ENCODE peak calls at places on chromosomes 2 and 18, in six cellular contexts. G, E, T, Z, S and O are unnamed samples. For H3K4me1, the result is how much of the 10 kb centered on the place peaks cover.

GRCh38 chr2:59627599-59627998 is 925.9 kb downstream of the BCL11A start:
- DNase-seq in Z (no peak), G (no peak), E (no peak), T (no peak), S (no peak), O (no peak)

GRCh38 chr18:26405190-26405781 is 143.1 kb downstream of the KCTD1 start:
- DNase-seq in T (peak), S (peak), Z (peak), E (no peak), G (peak), O (no peak)

GRCh38 chr2:64400103-64400728 is 53.7 kb upstream of the LGALSL start:
- DNase-seq in S (no peak), Z (no peak), G (peak), T (no peak), E (no peak), O (no peak)

GRCh38 chr18:72819050-72819449 is 48.7 kb downstream of the NETO1 start:
- DNase-seq in T (no peak), G (no peak), Z (no peak), E (no peak), S (no peak), O (no peak)

GRCh38 chr2:239763433-239764097 is 261.6 kb downstream of the NDUFA10 start:
- DNase-seq in Z (no peak), T (no peak), E (no peak), S (no peak), G (no peak), O (peak)

GRCh38 chr2:186852508-186852907 is 3.5 kb upstream of the ZSWIM2 start:
- DNase-seq in E (no peak), G (no peak), S (no peak), Z (no peak), T (no peak), O (no peak)

GRCh38 chr2:220188031-220188430 is 560.6 kb downstream of the SLC4A3 start:
- DNase-seq in T (no peak), S (no peak), Z (no peak), E (no peak), G (no peak), O (no peak)

GRCh38 chr2:232781765-232782164 is 5.4 kb upstream of the KCNJ13 start:
- DNase-seq in Z (no peak), E (no peak), T (no peak), S (no peak), G (peak), O (no peak)

GRCh38 chr18:61132036-61132435 is 201.2 kb upstream of the CDH20 start:
- DNase-seq in E (no peak), G (no peak), T (no peak), Z (no peak), S (no peak), O (no peak)

GRCh38 chr2:36800381-36800780 is 103.9 kb downstream of the VIT start:
- DNase-seq in Z (no peak), S (no peak), G (no peak), E (peak), T (no peak), O (no peak)

GRCh38 chr2:11814979-11815510 is 68.6 kb downstream of the LPIN1 start:
- DNase-seq in Z (no peak), G (no peak), S (no peak), E (no peak), T (no peak), O (no peak)

GRCh38 chr2:233063976-233064411 is 3.9 kb downstream of the INPP5D start:
- DNase-seq in G (no peak), Z (no peak), S (no peak), T (no peak), E (no peak), O (no peak)

GRCh38 chr2:205775091-205775876 is 93.0 kb downstream of the NRP2 start:
- DNase-seq in E (no peak), Z (no peak), S (no peak), T (no peak), G (no peak), O (no peak)

GRCh38 chr2:105399207-105399861 is 483 bp upstream of the FHL2 start:
- DNase-seq in E (no peak), G (no peak), S (no peak), T (no peak), Z (no peak), O (no peak)

GRCh38 chr2:28032816-28033215 is 142.3 kb downstream of the BABAM2 start:
- DNase-seq in Z (no peak), G (no peak), S (no peak), E (no peak), T (no peak), O (no peak)

GRCh38 chr2:187037310-187037709 is 188.3 kb upstream of the ZSWIM2 start:
- DNase-seq in S (no peak), G (no peak), T (no peak), Z (no peak), E (no peak), O (no peak)

GRCh38 chr2:102509749-102510148 is 36.7 kb downstream of the SLC9A4 start:
- DNase-seq in T (no peak), Z (no peak), S (no peak), E (no peak), G (no peak), O (no peak)

GRCh38 chr2:102677219-102678215 is 58.2 kb downstream of the SLC9A2 start:
- DNase-seq in S (no peak), G (no peak), E (no peak), T (no peak), Z (no peak), O (no peak)

GRCh38 chr2:48529676-48530032 is 300 bp upstream of the STON1 start:
- DNase-seq in E (no peak), Z (no peak), G (no peak), S (no peak), T (no peak), O (no peak)

GRCh38 chr2:217993817-217994459 is 8.9 kb downstream of the TNS1 start:
- DNase-seq in T (peak), Z (peak), G (peak), E (peak), S (peak), O (no peak)

GRCh38 chr2:12303181-12304030 is 413.3 kb upstream of the TRIB2 start:
- DNase-seq in S (no peak), T (no peak), E (peak), Z (no peak), G (no peak), O (no peak)

GRCh38 chr2:54042341-54042740 is 71.5 kb upstream of the PSME4 start:
- DNase-seq in E (no peak), S (no peak), T (no peak), Z (no peak), G (no peak), O (no peak)

GRCh38 chr2:20484810-20485611 is 38.1 kb downstream of the RHOB start:
- DNase-seq in G (no peak), E (no peak), T (no peak), S (no peak), Z (no peak), O (peak)

GRCh38 chr18:79863161-79863945 is 65.6 kb downstream of the KCNG2 start:
- DNase-seq in Z (peak), S (no peak), E (no peak), G (no peak), T (no peak), O (no peak)

GRCh38 chr2:740446-741293 is 63.5 kb upstream of the TMEM18 start:
- DNase-seq in E (peak), Z (peak), G (peak), S (peak), T (peak), O (peak)

GRCh38 chr2:118527571-118527970 is 319.9 kb downstream of the EN1 start:
- DNase-seq in T (no peak), G (no peak), E (no peak), S (no peak), Z (no peak), O (no peak)

GRCh38 chr2:209974566-209974965 is 27.9 kb upstream of the RPE start:
- DNase-seq in Z (no peak), E (no peak), S (no peak), T (no peak), G (no peak), O (no peak)

GRCh38 chr2:23901966-23902942 is 24.7 kb downstream of the ATAD2B start:
- DNase-seq in S (no peak), E (no peak), Z (no peak), G (no peak), T (no peak), O (no peak)

GRCh38 chr2:216572582-216573578 is 60.3 kb upstream of the IGFBP2 start:
- DNase-seq in S (peak), T (peak), Z (no peak), G (peak), E (no peak), O (peak)

GRCh38 chr2:216842634-216843033 is 17.2 kb downstream of the TNP1 start:
- DNase-seq in T (peak), Z (peak), E (no peak), G (peak), S (peak), O (no peak)

GRCh38 chr2:53362934-53363333 is 404.7 kb upstream of the CHAC2 start:
- DNase-seq in E (no peak), T (no peak), G (no peak), Z (no peak), S (no peak), O (no peak)

GRCh38 chr18:28091197-28091596 is 85.7 kb downstream of the CDH2 start:
- DNase-seq in S (no peak), G (no peak), Z (no peak), E (no peak), T (no peak), O (no peak)

GRCh38 chr2:156065912-156066311 is 266.6 kb downstream of the NR4A2 start:
- DNase-seq in Z (no peak), S (no peak), T (no peak), G (no peak), E (no peak), O (no peak)

GRCh38 chr2:10800163-10800562 is 12.4 kb downstream of the PDIA6 start:
- DNase-seq in T (no peak), E (no peak), Z (no peak), S (no peak), G (no peak), O (no peak)

GRCh38 chr2:9167718-9168657 is 38.6 kb upstream of the ASAP2 start:
- DNase-seq in E (no peak), Z (no peak), T (no peak), G (no peak), S (no peak), O (no peak)

GRCh38 chr2:48849770-48850169 is 94.2 kb upstream of the LHCGR start:
- DNase-seq in T (no peak), G (no peak), S (no peak), E (no peak), Z (no peak), O (no peak)

GRCh38 chr2:172102159-172102857 is 392 bp downstream of the DLX2 start:
- DNase-seq in E (no peak), G (no peak), S (no peak), T (no peak), Z (no peak), O (no peak)
- H3K4me1 ChIP-seq in E (half or more), G (half or more), S (half or more), T (half or more), Z (half or more), O (half or more)

DNA sequence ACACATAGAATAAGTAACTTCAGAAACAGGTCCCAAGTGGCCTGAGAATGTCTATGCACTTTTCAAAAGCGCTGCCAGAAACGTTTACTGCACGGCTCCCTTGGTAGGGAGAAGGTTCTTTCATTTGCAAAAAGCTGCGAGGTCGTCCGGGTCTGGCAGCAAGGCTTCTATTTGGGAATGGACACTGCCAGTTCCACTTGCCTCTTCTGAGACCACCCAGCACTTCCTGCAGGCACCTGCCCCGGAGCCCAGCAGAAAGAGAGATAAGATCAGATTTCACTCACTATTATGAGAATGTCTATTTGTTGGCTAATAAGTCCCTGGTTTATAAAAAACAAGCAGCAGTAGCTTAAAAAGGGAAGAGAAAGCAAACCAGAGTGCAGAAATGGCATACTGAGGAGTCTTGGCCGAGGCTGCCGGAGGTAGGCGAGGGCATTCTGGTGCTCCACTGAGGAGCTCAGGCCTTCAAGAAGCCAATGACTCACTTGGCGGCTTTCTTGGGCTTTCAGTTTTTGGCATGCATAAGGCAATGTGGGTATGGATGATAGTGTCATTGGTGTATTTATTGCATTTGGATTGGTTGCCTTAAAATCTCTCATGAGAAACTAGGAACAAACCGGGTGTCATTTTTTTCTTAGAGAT is 119.4 kb upstream of the ARL5A start:
- DNase-seq in G (peak), Z (no peak), T (no peak), E (no peak), S (no peak), O (peak)
- TF ChIP-seq CTCF in G (no peak), Z (no peak), T (no peak), E (no peak), S (peak), O (no peak)

DNA sequence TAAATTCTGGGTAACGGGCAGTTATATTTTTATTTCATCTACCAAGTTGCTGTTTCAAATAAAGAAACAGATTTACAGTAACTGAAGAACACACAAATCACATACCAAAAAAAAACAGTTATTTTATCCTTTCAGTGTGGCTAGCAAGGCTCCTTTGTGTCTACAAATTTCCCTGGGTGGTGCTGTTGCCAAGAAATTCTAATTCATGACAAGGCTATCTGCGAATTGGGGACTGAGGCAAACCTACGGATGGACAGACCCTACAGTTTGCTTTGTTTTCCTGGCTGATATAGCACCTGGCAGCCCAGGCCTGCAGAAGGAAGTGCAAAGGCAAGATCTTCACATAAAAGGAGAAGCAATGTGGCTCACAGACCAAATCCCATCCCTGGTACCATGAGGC is 4.5 kb downstream of the KLF7 start:
- DNase-seq in G (no peak), E (no peak), S (no peak), Z (no peak), T (no peak), O (no peak)
- H3K4me1 ChIP-seq in G (under half), E (under half), S (half or more), Z (under half), T (half or more), O (half or more)

GRCh38 chr2:134362751-134363150 is 108.9 kb downstream of the MGAT5 start:
- DNase-seq in S (no peak), G (no peak), T (no peak), E (no peak), Z (no peak), O (no peak)

GRCh38 chr2:134367216-134367615 is 113.3 kb downstream of the MGAT5 start:
- DNase-seq in E (no peak), T (peak), S (no peak), Z (no peak), G (no peak), O (no peak)

GRCh38 chr2:134366359-134366758 is 112.5 kb downstream of the MGAT5 start:
- DNase-seq in S (no peak), T (no peak), E (no peak), G (no peak), Z (no peak), O (no peak)

GRCh38 chr2:134367915-134368911 is 114.3 kb downstream of the MGAT5 start:
- DNase-seq in Z (no peak), T (no peak), E (no peak), G (no peak), S (no peak), O (no peak)

GRCh38 chr2:134365356-134365755 is 111.5 kb downstream of the MGAT5 start:
- DNase-seq in Z (no peak), T (no peak), E (no peak), G (no peak), S (no peak), O (no peak)
- TF ChIP-seq CTCF in Z (no peak), T (no peak), E (no peak), G (no peak), S (peak), O (peak)

DNA sequence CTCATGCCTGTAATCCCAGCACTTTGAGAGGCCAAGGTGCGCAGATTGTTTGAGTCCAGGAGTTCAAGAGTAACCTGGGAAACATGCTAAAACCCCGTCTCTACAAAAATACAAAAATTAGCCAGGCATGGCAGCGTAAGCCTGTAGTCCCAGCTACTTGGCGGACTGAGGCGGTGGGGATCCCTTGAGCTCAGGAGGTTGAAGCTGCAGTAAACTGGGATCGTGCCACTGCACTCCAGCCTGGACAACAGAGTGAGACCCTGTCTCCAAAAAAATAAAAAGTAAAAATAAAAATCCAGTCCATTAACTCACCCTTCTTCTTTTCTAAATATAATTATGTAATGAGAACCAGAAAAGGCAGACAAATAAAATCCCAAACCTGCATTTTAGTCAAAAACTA is 8.2 kb downstream of the BAZ2B start:
- DNase-seq in S (no peak), Z (no peak), T (no peak), G (no peak), E (no peak), O (no peak)
- H3K4me1 ChIP-seq in S (half or more), Z (under half), T (half or more), G (half or more), E (under half), O (under half)

DNA sequence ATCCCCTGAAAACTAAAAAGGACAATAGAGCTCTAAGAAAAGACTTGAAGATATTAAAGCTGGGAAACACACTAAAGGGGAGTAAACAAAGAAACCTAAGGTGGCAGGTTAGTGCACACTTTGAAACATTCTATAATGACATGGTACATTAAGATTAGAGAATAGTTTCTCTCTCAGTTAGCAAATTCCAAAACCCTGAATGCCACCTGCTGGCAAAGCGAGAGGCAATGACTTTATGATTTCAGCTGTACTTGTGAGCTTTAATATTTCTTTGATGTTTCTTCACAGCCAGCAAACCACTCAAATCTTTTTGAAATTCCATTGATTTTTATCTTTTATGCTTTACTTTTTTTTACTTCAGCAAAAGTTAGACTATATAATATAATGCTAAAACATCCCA is 86.3 kb downstream of the LRP2 start:
- DNase-seq in S (no peak), G (no peak), T (no peak), Z (no peak), E (no peak), O (no peak)
- TF ChIP-seq CTCF in S (peak), G (peak), T (no peak), Z (no peak), E (no peak), O (no peak)

GRCh38 chr2:179571141-179571713 is 290.2 kb downstream of the ZNF385B start:
- DNase-seq in G (no peak), S (no peak), E (no peak), T (no peak), Z (no peak), O (no peak)

GRCh38 chr2:179572544-179572943 is 288.9 kb downstream of the ZNF385B start:
- DNase-seq in E (no peak), T (no peak), Z (no peak), G (no peak), S (no peak), O (no peak)

GRCh38 chr2:179571721-179572120 is 289.7 kb downstream of the ZNF385B start:
- DNase-seq in T (no peak), S (no peak), E (no peak), G (no peak), Z (no peak), O (no peak)

GRCh38 chr2:179578171-179578916 is 283.1 kb downstream of the ZNF385B start:
- DNase-seq in E (no peak), S (no peak), Z (no peak), T (no peak), G (no peak), O (no peak)

DNA sequence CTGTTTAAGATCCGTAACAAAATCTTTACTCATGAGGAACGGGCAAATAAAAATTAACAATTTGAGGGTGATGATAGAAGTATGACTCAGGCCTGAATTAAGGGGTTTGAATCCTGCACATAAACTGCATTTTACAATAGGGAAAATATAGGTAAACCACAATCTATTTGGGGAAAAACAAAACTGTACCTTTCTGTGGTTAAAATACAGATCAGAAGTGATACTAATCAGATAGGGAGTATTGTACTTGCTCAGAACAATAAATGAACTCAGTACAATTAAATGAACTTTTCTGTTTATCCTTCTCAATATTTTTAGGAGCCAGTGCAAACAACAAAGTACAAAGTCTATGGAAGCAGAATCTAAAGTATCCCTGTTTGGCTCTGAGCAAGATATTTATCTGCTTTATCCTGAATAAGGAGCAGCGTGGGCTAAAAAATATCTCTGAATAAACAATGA is 287.3 kb downstream of the ZNF385B start:
- DNase-seq in Z (no peak), T (no peak), G (no peak), S (no peak), E (no peak), O (no peak)
- H3K4me1 ChIP-seq in Z (under half), T (under half), G (under half), S (under half), E (under half), O (under half)

GRCh38 chr18:74609535-74609934 is 11.9 kb downstream of the ZNF407 start:
- DNase-seq in G (no peak), E (no peak), S (no peak), T (no peak), Z (no peak), O (no peak)

GRCh38 chr18:74611791-74612190 is 14.1 kb downstream of the ZNF407 start:
- DNase-seq in Z (no peak), S (no peak), E (no peak), T (no peak), G (no peak), O (no peak)

GRCh38 chr18:74604774-74605173 is 7.1 kb downstream of the ZNF407 start:
- DNase-seq in G (no peak), E (no peak), T (no peak), Z (no peak), S (no peak), O (no peak)

GRCh38 chr18:74610216-74610615 is 12.5 kb downstream of the ZNF407 start:
- DNase-seq in S (no peak), T (no peak), Z (no peak), G (no peak), E (no peak), O (no peak)

GRCh38 chr18:74608681-74609080 is 11.0 kb downstream of the ZNF407 start:
- DNase-seq in S (no peak), E (no peak), G (no peak), T (no peak), Z (no peak), O (no peak)
- TF ChIP-seq CTCF in S (no peak), E (no peak), G (no peak), T (no peak), Z (no peak), O (no peak)